ENCODE peak calls at places on chromosomes 12 and 14, in ten cellular contexts. A is heart left ventricle, U is K562, T is transverse colon, J is uterus, Z is IMR-90, M is H54, I is spleen, B is lower leg skin, S is adrenal gland. R is an unnamed sample.

GRCh38 chr12:103503546-103504480 is 8.0 kb upstream of the C12orf42 start:
- DNase-seq in A (no peak), U (peak; percentile 12), T (peak; percentile 37), J (no peak), Z (no peak), M (no peak), I (peak; percentile 88), B (no peak), S (no peak), R (peak; percentile 42)

GRCh38 chr14:54722791-54723432 is 156.0 kb downstream of the SAMD4A start:
- DNase-seq in A (no peak), U (peak; percentile 17), T (no peak), J (no peak), Z (peak; percentile 36), M (no peak), I (no peak), B (no peak), S (no peak), R (peak; percentile 5)

GRCh38 chr12:105935106-105935505 is 203.6 kb downstream of the NUAK1 start:
- DNase-seq in A (no peak), U (no peak), T (no peak), J (no peak), Z (peak; percentile 29), M (no peak), I (no peak), B (no peak), S (no peak), R (no peak)

GRCh38 chr14:52356025-52356424 is 41.9 kb downstream of the PTGER2 start:
- DNase-seq in A (no peak), U (no peak), T (peak; percentile 55), J (no peak), Z (peak; percentile 21), M (no peak), I (no peak), B (no peak), S (no peak), R (no peak)

GRCh38 chr14:59870277-59871165 is at the start of gene RTN1:
- DNase-seq in A (peak; percentile 45), U (peak; percentile 7), T (peak; percentile 25), J (peak; percentile 20), Z (peak; percentile 29), M (peak; percentile 59), I (peak; percentile 90), B (peak; percentile 29), S (peak; percentile 74), R (no peak)

GRCh38 chr12:7131502-7131866 is 1.3 kb downstream of the CLSTN3 start:
- DNase-seq in A (no peak), U (no peak), T (no peak), J (no peak), Z (no peak), M (no peak), I (no peak), B (no peak), S (no peak), R (no peak)

GRCh38 chr12:1803736-1804135 is 16.6 kb upstream of the LRTM2 start:
- DNase-seq in A (peak; percentile 47), U (no peak), T (peak; percentile 6), J (peak; percentile 14), Z (no peak), M (no peak), I (peak; percentile 66), B (no peak), S (no peak), R (no peak)

GRCh38 chr14:31206536-31207286 is 882 bp downstream of the HECTD1 start:
- DNase-seq in A (peak; percentile 49), U (peak; percentile 12), T (peak; percentile 47), J (peak; percentile 39), Z (no peak), M (no peak), I (peak; percentile 90), B (no peak), S (peak; percentile 33), R (peak; percentile 87)

GRCh38 chr12:53241623-53242412 is 9.8 kb upstream of the RARG start:
- DNase-seq in A (no peak), U (no peak), T (no peak), J (no peak), Z (no peak), M (no peak), I (no peak), B (no peak), S (no peak), R (no peak)

GRCh38 chr14:63436286-63437098 is 106.7 kb downstream of the PPP2R5E start:
- DNase-seq in A (no peak), U (no peak), T (no peak), J (no peak), Z (no peak), M (no peak), I (no peak), B (no peak), S (no peak), R (no peak)

DNA sequence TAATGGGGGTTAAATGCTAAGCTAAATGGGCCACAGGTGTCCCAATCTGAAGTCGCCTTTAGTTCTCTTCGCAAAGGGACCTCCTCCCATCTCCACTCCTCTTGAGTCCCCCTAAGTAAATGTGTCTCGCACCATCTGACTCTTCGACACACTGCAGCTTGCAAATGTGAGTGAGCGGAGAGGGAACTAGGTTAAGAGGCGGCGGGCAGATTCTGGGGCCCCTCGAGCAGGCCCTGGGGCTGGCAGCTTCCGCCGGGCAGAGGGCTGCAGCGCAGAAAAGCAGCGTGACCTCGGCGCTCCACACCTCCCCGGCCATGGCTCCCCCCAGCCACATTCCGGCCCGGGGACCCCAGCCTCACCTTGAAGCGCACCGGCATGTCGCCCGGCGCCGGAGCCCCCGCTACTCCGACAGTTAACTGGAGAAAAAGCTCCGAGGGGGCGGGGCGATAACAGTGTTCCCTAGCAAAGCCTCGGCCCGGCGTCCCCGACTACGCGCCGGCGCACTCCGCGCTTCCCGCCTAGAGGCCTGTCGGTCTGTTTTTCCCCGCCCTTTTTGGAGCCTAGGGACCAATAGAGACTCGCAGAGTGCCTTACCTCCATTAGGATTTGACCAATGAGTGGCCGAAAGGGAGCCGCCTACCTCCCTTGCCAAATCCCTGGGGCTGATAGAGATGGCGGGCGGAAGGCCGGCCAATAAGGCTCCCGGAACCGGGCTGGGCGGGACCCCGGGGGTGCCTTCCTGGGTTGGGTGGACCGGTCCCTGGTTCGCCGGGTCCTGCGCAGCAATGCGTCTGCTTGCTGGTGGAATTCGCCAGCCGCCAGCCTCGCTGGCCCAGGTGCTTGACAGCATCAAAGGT is at the start of gene MDM1:
- DNase-seq in A (peak; percentile 98), U (peak; percentile 97), T (peak; percentile 97), J (peak; percentile 97), Z (peak; percentile 98), M (peak; percentile 89), I (peak; percentile 99), B (peak; percentile 97), S (peak; percentile 99), R (peak; percentile 98)
- TF ChIP-seq POLR2A in A (no peak), U (peak; percentile 74), T (peak; percentile 44), J (peak; percentile 29), Z (no peak), M (peak; percentile 81), I (no peak), B (no peak), S (peak; percentile 68), R (peak; percentile 63)

DNA sequence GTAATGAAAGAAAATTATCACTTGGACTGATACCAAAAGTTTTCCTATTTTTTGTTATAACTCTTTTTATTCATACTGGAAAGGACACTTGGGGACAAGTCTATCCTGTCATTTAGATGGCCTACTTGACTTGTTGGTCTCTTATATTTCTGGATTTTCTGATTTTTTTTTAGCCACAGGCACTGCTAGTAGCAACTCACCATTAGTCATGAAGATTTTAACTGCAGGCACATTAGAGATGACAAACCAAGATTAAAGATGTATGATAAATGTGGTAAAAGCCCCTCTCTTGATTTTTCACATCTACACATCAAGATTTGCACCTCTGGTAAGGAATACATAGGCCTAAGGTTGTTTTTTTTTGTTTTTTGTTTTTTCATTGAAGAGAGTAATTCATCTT is 217.0 kb downstream of the SLC25A21 start:
- DNase-seq in A (no peak), U (no peak), T (no peak), J (no peak), Z (peak; percentile 10), M (no peak), I (no peak), B (no peak), S (no peak), R (no peak)
- TF ChIP-seq POLR2A in A (no peak), U (no peak), T (no peak), J (no peak), Z (no peak), M (no peak), I (no peak), B (no peak), S (no peak), R (no peak)

GRCh38 chr14:99471731-99472130 is 8.9 kb downstream of the SETD3 start:
- DNase-seq in A (no peak), U (no peak), T (no peak), J (no peak), Z (no peak), M (no peak), I (no peak), B (no peak), S (no peak), R (no peak)

GRCh38 chr14:99475660-99476059 is 5.0 kb downstream of the SETD3 start:
- DNase-seq in A (no peak), U (no peak), T (no peak), J (no peak), Z (no peak), M (no peak), I (no peak), B (no peak), S (no peak), R (peak; percentile 17)

GRCh38 chr14:99475179-99475578 is 5.5 kb downstream of the SETD3 start:
- DNase-seq in A (no peak), U (no peak), T (no peak), J (no peak), Z (no peak), M (no peak), I (no peak), B (no peak), S (no peak), R (no peak)

GRCh38 chr14:99468836-99469592 is 11.6 kb downstream of the SETD3 start:
- DNase-seq in A (no peak), U (no peak), T (no peak), J (no peak), Z (peak; percentile 32), M (no peak), I (no peak), B (no peak), S (no peak), R (no peak)

GRCh38 chr14:99472937-99473336 is 7.7 kb downstream of the SETD3 start:
- DNase-seq in A (no peak), U (no peak), T (no peak), J (no peak), Z (no peak), M (no peak), I (no peak), B (no peak), S (no peak), R (no peak)
- TF ChIP-seq POLR2A in A (no peak), U (no peak), T (no peak), J (no peak), Z (no peak), M (no peak), I (no peak), B (no peak), S (no peak), R (no peak)

DNA sequence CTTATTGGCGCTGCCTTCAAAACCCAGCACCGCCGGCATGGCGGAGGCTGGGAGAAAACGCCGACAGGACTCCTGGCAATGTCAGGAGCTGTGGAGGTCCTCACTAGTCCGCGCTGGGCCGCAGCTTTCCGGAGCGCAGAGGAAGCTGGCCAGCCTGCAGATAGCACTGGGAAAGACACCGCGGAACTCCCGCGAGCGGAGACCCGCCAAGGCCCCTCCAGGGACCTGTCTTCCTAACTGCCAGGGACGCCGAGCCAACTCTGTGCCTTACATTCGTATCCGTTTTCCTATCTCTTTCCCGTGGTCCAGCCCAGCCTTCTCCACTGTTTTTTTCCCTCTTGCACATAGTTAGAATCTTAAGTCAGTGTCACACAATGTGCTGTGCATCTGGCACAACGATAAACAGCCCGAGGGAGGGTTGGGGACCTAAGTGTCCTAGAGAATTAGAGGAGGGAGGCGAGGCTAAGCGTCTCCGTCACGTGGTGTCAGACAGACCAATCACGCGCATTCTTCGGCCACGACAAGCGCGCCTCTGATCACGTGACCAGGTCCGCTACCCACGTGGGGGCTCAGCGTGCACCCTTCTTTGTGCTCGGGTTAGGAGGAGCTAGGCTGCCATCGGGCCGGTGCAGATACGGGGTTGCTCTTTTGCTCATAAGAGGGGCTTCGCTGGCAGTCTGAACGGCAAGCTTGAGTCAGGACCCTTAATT is at the start of the genes APEX1 and OSGEP:
- DNase-seq in A (peak; percentile 99), U (peak; percentile 94), T (peak; percentile 99), J (peak; percentile 97), Z (peak; percentile 99), M (peak; percentile 45), I (peak; percentile 99), B (peak; percentile 99), S (peak; percentile 99), R (peak; percentile 100)
- TF ChIP-seq POLR2A in A (no peak), U (peak; percentile 87), T (peak; percentile 93), J (peak; percentile 66), Z (peak; percentile 87), M (peak; percentile 45), I (peak; percentile 36), B (no peak), S (peak; percentile 96), R (peak; percentile 98)